ENCODE peak calls at places on chromosomes 12 and 14, in five cellular contexts. One of them, this sample, is unnamed.
A peak's percentile ranks its signal among the peaks of the same experiment; 100 is the strongest.

GRCh38 chr12:83157604-83158003 is 470.9 kb downstream of the TMTC2 start:
- DNase-seq in transverse colon: no peak
- DNase-seq in astrocyte: no peak
- DNase-seq in mammary epithelial cell: no peak
- DNase-seq in psoas muscle: no peak
- DNase-seq in this sample: no peak

GRCh38 chr12:88305491-88305890 is 163.4 kb downstream of the TMTC3 start:
- DNase-seq in transverse colon: no peak
- DNase-seq in astrocyte: no peak
- DNase-seq in mammary epithelial cell: peak; percentile 46
- DNase-seq in psoas muscle: no peak
- DNase-seq in this sample: no peak

GRCh38 chr12:15435597-15435996 is 113.3 kb downstream of the PTPRO start:
- DNase-seq in transverse colon: no peak
- DNase-seq in astrocyte: peak; percentile 9
- DNase-seq in mammary epithelial cell: no peak
- DNase-seq in psoas muscle: no peak
- DNase-seq in this sample: no peak

GRCh38 chr12:89844539-89844938 is 135.9 kb upstream of the ATP2B1 start:
- DNase-seq in transverse colon: no peak
- DNase-seq in astrocyte: no peak
- DNase-seq in mammary epithelial cell: peak; percentile 35
- DNase-seq in psoas muscle: no peak
- DNase-seq in this sample: no peak

GRCh38 chr14:20986811-20987210 is 3.0 kb upstream of the METTL17 start:
- DNase-seq in transverse colon: no peak
- DNase-seq in astrocyte: peak; percentile 97
- DNase-seq in mammary epithelial cell: peak; percentile 96
- DNase-seq in psoas muscle: no peak
- DNase-seq in this sample: no peak

GRCh38 chr14:93285048-93285447 is 47.8 kb downstream of the BTBD7 start:
- DNase-seq in transverse colon: no peak
- DNase-seq in astrocyte: peak; percentile 45
- DNase-seq in mammary epithelial cell: no peak
- DNase-seq in psoas muscle: no peak
- DNase-seq in this sample: no peak

GRCh38 chr14:50058112-50058511 is 58.3 kb downstream of the VCPKMT start:
- DNase-seq in transverse colon: no peak
- DNase-seq in astrocyte: no peak
- DNase-seq in mammary epithelial cell: no peak
- DNase-seq in psoas muscle: no peak
- DNase-seq in this sample: no peak

GRCh38 chr12:56029666-56030293 is 8.9 kb downstream of the IKZF4 start:
- DNase-seq in transverse colon: peak; percentile 47
- DNase-seq in astrocyte: peak; percentile 42
- DNase-seq in mammary epithelial cell: no peak
- DNase-seq in psoas muscle: no peak
- DNase-seq in this sample: no peak

GRCh38 chr12:27822076-27822712 is 42.2 kb upstream of the MANSC4 start:
- DNase-seq in transverse colon: no peak
- DNase-seq in astrocyte: peak; percentile 94
- DNase-seq in mammary epithelial cell: peak; percentile 98
- DNase-seq in psoas muscle: no peak
- DNase-seq in this sample: no peak

GRCh38 chr12:85424581-85425348 is 144.7 kb downstream of the ALX1 start:
- DNase-seq in transverse colon: peak; percentile 51
- DNase-seq in astrocyte: no peak
- DNase-seq in mammary epithelial cell: no peak
- DNase-seq in psoas muscle: no peak
- DNase-seq in this sample: no peak

GRCh38 chr12:24864796-24865125 is 84.1 kb downstream of the BCAT1 start:
- DNase-seq in transverse colon: no peak
- DNase-seq in astrocyte: peak; percentile 75
- DNase-seq in mammary epithelial cell: peak; percentile 35
- DNase-seq in psoas muscle: no peak
- DNase-seq in this sample: no peak

GRCh38 chr14:63972323-63972932 is 119.6 kb downstream of the SYNE2 start:
- DNase-seq in transverse colon: no peak
- DNase-seq in astrocyte: no peak
- DNase-seq in mammary epithelial cell: no peak
- DNase-seq in psoas muscle: no peak
- DNase-seq in this sample: no peak

GRCh38 chr14:104011824-104012517 is 69.6 kb upstream of the RD3L start:
- DNase-seq in transverse colon: no peak
- DNase-seq in astrocyte: no peak
- DNase-seq in mammary epithelial cell: no peak
- DNase-seq in psoas muscle: no peak
- DNase-seq in this sample: no peak

GRCh38 chr14:67436006-67436866 is 24.3 kb upstream of the PLEK2 start:
- DNase-seq in transverse colon: no peak
- DNase-seq in astrocyte: no peak
- DNase-seq in mammary epithelial cell: no peak
- DNase-seq in psoas muscle: peak; percentile 60
- DNase-seq in this sample: no peak

GRCh38 chr12:73220951-73221350 is 948.8 kb downstream of the TRHDE start:
- DNase-seq in transverse colon: no peak
- DNase-seq in astrocyte: no peak
- DNase-seq in mammary epithelial cell: no peak
- DNase-seq in psoas muscle: no peak
- DNase-seq in this sample: no peak

GRCh38 chr12:54603173-54603814 is 14.8 kb upstream of the PPP1R1A start:
- DNase-seq in transverse colon: peak; percentile 59
- DNase-seq in astrocyte: peak; percentile 46
- DNase-seq in mammary epithelial cell: peak; percentile 60
- DNase-seq in psoas muscle: no peak
- DNase-seq in this sample: no peak

GRCh38 chr12:121641343-121641630 is 15.0 kb downstream of the ORAI1 start:
- DNase-seq in transverse colon: no peak
- DNase-seq in astrocyte: no peak
- DNase-seq in mammary epithelial cell: no peak
- DNase-seq in psoas muscle: no peak
- DNase-seq in this sample: no peak

GRCh38 chr12:80810874-80811273 is 94.2 kb downstream of the MYF5 start:
- DNase-seq in transverse colon: no peak
- DNase-seq in astrocyte: no peak
- DNase-seq in mammary epithelial cell: no peak
- DNase-seq in psoas muscle: no peak
- DNase-seq in this sample: no peak

GRCh38 chr12:121238604-121239334 is 28.8 kb downstream of the P2RX4 start:
- DNase-seq in transverse colon: no peak
- DNase-seq in astrocyte: no peak
- DNase-seq in mammary epithelial cell: no peak
- DNase-seq in psoas muscle: peak; percentile 16
- DNase-seq in this sample: no peak

GRCh38 chr14:55583942-55584468 is 4.0 kb downstream of the KTN1 start:
- DNase-seq in transverse colon: no peak
- DNase-seq in astrocyte: no peak
- DNase-seq in mammary epithelial cell: no peak
- DNase-seq in psoas muscle: no peak
- DNase-seq in this sample: no peak

GRCh38 chr12:76284816-76285750 is 63.1 kb downstream of the BBS10 start:
- DNase-seq in transverse colon: no peak
- DNase-seq in astrocyte: peak; percentile 42
- DNase-seq in mammary epithelial cell: no peak
- DNase-seq in psoas muscle: no peak
- DNase-seq in this sample: no peak

GRCh38 chr12:63882844-63883243 is 38.3 kb downstream of the SRGAP1 start:
- DNase-seq in transverse colon: no peak
- DNase-seq in astrocyte: no peak
- DNase-seq in mammary epithelial cell: no peak
- DNase-seq in psoas muscle: no peak
- DNase-seq in this sample: no peak

GRCh38 chr14:58465425-58465824 is 37.9 kb downstream of the KIAA0586 start:
- DNase-seq in transverse colon: no peak
- DNase-seq in astrocyte: peak; percentile 24
- DNase-seq in mammary epithelial cell: peak; percentile 52
- DNase-seq in psoas muscle: no peak
- DNase-seq in this sample: no peak

GRCh38 chr12:93572712-93573551 is 457 bp downstream of the SOCS2 start:
- DNase-seq in transverse colon: peak; percentile 41
- DNase-seq in astrocyte: peak; percentile 34
- DNase-seq in mammary epithelial cell: peak; percentile 15
- DNase-seq in psoas muscle: peak; percentile 67
- DNase-seq in this sample: peak; percentile 78
- H3K27ac ChIP-seq in transverse colon: peak overlapping the region; percentile 98
- H3K27ac ChIP-seq in astrocyte: no peak overlapping the region
- H3K27ac ChIP-seq in mammary epithelial cell: no peak overlapping the region
- H3K27ac ChIP-seq in psoas muscle: peak overlapping the region; percentile 17
- H3K27ac ChIP-seq in this sample: peak overlapping the region; percentile 97

GRCh38 chr14:102541771-102542170 is 32.2 kb upstream of the ANKRD9 start:
- DNase-seq in transverse colon: no peak
- DNase-seq in astrocyte: no peak
- DNase-seq in mammary epithelial cell: no peak
- DNase-seq in psoas muscle: no peak
- DNase-seq in this sample: no peak

GRCh38 chr14:102547067-102547466 is 37.5 kb upstream of the ANKRD9 start:
- DNase-seq in transverse colon: no peak
- DNase-seq in astrocyte: no peak
- DNase-seq in mammary epithelial cell: no peak
- DNase-seq in psoas muscle: no peak
- DNase-seq in this sample: no peak

GRCh38 chr14:102544745-102545460 is 35.3 kb upstream of the ANKRD9 start:
- DNase-seq in transverse colon: peak; percentile 78
- DNase-seq in astrocyte: no peak
- DNase-seq in mammary epithelial cell: no peak
- DNase-seq in psoas muscle: no peak
- DNase-seq in this sample: no peak

GRCh38 chr14:102544034-102544744 is 34.6 kb upstream of the ANKRD9 start:
- DNase-seq in transverse colon: no peak
- DNase-seq in astrocyte: no peak
- DNase-seq in mammary epithelial cell: no peak
- DNase-seq in psoas muscle: no peak
- DNase-seq in this sample: no peak

GRCh38 chr14:102545461-102546265 is 36.1 kb upstream of the ANKRD9 start:
- DNase-seq in transverse colon: no peak
- DNase-seq in astrocyte: no peak
- DNase-seq in mammary epithelial cell: no peak
- DNase-seq in psoas muscle: no peak
- DNase-seq in this sample: no peak
- TF ChIP-seq CTCF in transverse colon: no peak
- TF ChIP-seq CTCF in astrocyte: no peak
- TF ChIP-seq CTCF in mammary epithelial cell: peak; percentile 3
- TF ChIP-seq CTCF in psoas muscle: no peak
- TF ChIP-seq CTCF in this sample: no peak

DNA sequence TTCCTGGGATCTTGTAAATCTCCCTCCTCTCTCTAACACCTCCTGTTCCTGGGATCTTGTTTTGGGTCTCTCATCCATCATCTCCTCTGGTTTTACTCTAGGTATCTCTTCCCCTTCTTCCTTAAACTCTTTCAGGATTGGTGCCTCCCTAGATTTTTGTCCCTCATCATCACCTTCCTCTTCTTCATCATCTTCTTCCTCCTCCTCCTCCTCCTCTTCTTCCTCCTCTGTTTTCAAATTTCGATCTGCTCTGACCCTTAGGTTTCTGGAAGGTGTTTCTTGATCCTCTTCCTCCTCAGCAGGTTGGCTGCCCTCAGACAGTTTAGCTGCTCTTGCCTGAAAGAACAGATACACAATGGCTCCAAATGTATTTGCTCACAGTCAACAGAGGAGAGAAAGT is 14.5 kb downstream of the ACIN1 start:
- DNase-seq in transverse colon: no peak
- DNase-seq in astrocyte: no peak
- DNase-seq in mammary epithelial cell: no peak
- DNase-seq in psoas muscle: no peak
- DNase-seq in this sample: no peak
- H3K4me3 ChIP-seq in transverse colon: no peak overlapping the region
- H3K4me3 ChIP-seq in astrocyte: no peak overlapping the region
- H3K4me3 ChIP-seq in mammary epithelial cell: no peak overlapping the region
- H3K4me3 ChIP-seq in psoas muscle: no peak overlapping the region
- H3K4me3 ChIP-seq in this sample: no peak overlapping the region

DNA sequence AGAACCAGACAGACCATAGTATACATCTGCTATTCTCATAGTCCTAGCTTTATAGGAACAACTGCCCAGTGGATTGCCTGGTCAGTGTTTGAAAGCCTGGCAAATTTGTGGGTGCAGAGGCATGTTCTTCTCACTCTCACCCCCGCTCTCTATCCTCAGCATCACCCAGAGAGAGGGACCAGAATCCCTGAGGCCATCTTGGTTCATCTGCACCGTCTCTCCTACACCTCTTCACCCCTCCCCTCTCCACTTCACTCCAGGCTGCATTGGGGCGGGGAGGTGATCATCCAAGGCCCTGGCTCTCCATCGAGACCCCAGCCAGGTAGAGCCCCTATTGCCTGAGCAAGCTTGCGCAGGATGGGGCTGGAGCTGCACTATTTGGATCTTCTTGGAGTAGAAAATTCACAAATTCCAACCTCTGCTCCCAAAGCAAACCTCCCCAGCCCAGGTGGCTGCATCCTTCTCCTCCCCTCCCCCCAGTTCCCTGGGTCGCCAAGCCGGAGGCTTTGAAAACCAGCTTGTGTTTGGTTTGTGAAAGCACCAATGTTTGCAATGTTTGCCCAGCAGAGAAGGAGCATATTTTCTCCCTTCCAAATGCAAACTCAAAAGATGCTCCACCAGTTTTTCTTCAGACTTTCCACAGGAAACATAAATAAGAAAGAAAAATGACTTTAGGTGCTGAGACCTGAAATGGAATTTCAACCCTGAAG is 18.6 kb upstream of the COL2A1 start:
- DNase-seq in transverse colon: no peak
- DNase-seq in astrocyte: no peak
- DNase-seq in mammary epithelial cell: no peak
- DNase-seq in psoas muscle: no peak
- DNase-seq in this sample: no peak
- H3K27ac ChIP-seq in transverse colon: no peak overlapping the region
- H3K27ac ChIP-seq in astrocyte: no peak overlapping the region
- H3K27ac ChIP-seq in mammary epithelial cell: no peak overlapping the region
- H3K27ac ChIP-seq in psoas muscle: no peak overlapping the region
- H3K27ac ChIP-seq in this sample: no peak overlapping the region

DNA sequence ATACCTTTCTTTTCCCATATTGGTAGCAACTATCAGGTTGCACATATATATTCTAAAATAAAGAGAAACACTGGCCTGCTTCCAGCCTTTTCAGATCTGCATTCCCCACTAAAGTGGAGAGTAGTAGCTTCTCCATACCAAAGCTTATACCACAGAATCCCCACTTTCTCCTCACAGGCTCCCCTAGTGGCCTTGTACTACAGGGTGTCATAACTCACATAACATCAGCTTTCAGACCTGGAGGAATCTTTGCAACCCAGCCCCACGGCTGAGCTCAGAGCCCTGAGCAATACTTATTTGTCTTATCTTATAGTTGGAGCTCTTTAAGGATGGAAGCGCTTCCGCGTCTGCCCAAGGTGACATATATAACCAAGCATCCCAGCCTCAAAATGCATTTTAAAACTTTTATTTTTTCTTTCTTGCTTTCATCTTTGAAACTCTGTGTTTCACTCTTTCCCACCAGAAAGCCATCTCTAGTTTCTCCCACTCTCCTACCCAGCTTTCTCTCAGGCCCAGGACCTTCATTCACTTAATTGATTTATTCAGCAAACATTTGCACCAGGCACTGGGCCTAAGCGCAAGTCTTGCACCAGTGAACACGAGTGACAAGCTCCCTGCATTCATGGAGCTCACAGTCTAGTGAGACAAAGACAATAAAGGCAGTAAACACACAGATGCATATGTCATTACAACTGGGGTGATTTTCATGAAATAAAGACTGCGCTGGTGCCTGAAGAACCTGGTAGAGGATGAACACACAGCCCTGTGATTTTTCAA is 254.7 kb downstream of the IPO8 start:
- DNase-seq in transverse colon: no peak
- DNase-seq in astrocyte: no peak
- DNase-seq in mammary epithelial cell: no peak
- DNase-seq in psoas muscle: no peak
- DNase-seq in this sample: no peak
- TF ChIP-seq CTCF in transverse colon: no peak
- TF ChIP-seq CTCF in astrocyte: peak; percentile 42
- TF ChIP-seq CTCF in mammary epithelial cell: peak; percentile 71
- TF ChIP-seq CTCF in psoas muscle: no peak
- TF ChIP-seq CTCF in this sample: no peak

This sample was measured in coronary artery.